ENCODE peak calls at places on chromosomes 13 and 19, in five cellular contexts. Z is GM23338, P is suprapubic skin, U is WERI-Rb-1, C is fibroblast of villous mesenchyme. L is an unnamed sample.
A peak's percentile ranks its signal among the peaks of the same experiment; 100 is the strongest.

GRCh38 chr19:40443930-40444180 is 280 bp downstream of the SERTAD3 start:
- DNase-seq in Z (peak; percentile 73), P (no peak), U (no peak), C (peak; percentile 49), L (no peak)

GRCh38 chr19:46955813-46956371 is 63.7 kb upstream of the NPAS1 start:
- DNase-seq in Z (no peak), P (no peak), U (no peak), C (no peak), L (no peak)

GRCh38 chr19:30722236-30722635 is 350.1 kb downstream of the ZNF536 start:
- DNase-seq in Z (no peak), P (no peak), U (no peak), C (no peak), L (no peak)

GRCh38 chr19:19349365-19349764 is 28.7 kb downstream of the MAU2 start:
- DNase-seq in Z (no peak), P (no peak), U (no peak), C (no peak), L (no peak)

GRCh38 chr13:91078093-91078679 is 269.3 kb upstream of the MIR17HG start:
- DNase-seq in Z (peak; percentile 45), P (no peak), U (no peak), C (no peak), L (peak; percentile 34)

GRCh38 chr13:69101841-69102240 is 1005.8 kb upstream of the ATXN8OS start:
- DNase-seq in Z (no peak), P (no peak), U (no peak), C (no peak), L (no peak)

GRCh38 chr19:17037184-17037583 is 10.6 kb upstream of the CPAMD8 start:
- DNase-seq in Z (no peak), P (no peak), U (no peak), C (no peak), L (no peak)

GRCh38 chr19:11560404-11560988 is 1.5 kb upstream of the ELOF1 start:
- DNase-seq in Z (peak; percentile 95), P (no peak), U (peak; percentile 79), C (peak; percentile 76), L (peak; percentile 81)

GRCh38 chr19:47471733-47472457 is at the start of gene SLC8A2:
- DNase-seq in Z (peak; percentile 95), P (no peak), U (peak; percentile 93), C (peak; percentile 81), L (peak; percentile 85)

GRCh38 chr19:12938536-12939291 is at the start of gene CALR:
- DNase-seq in Z (no peak), P (no peak), U (peak; percentile 53), C (peak; percentile 48), L (peak; percentile 33)

GRCh38 chr13:97267418-97268059 is 45.4 kb downstream of the MBNL2 start:
- DNase-seq in Z (peak; percentile 85), P (no peak), U (no peak), C (no peak), L (no peak)

GRCh38 chr13:97268772-97269171 is 46.6 kb downstream of the MBNL2 start:
- DNase-seq in Z (peak; percentile 43), P (no peak), U (no peak), C (no peak), L (peak; percentile 69)

GRCh38 chr13:97272526-97272925 is 50.4 kb downstream of the MBNL2 start:
- DNase-seq in Z (no peak), P (no peak), U (no peak), C (no peak), L (no peak)

GRCh38 chr13:97266734-97267417 is 44.7 kb downstream of the MBNL2 start:
- DNase-seq in Z (peak; percentile 36), P (no peak), U (no peak), C (no peak), L (no peak)

GRCh38 chr13:97269603-97270002 is 47.5 kb downstream of the MBNL2 start:
- DNase-seq in Z (no peak), P (no peak), U (no peak), C (no peak), L (no peak)
- H3K4me3 ChIP-seq in Z (no peak overlapping the region), P (no peak overlapping the region), U (no peak overlapping the region), C (no peak overlapping the region), L (no peak overlapping the region)

DNA sequence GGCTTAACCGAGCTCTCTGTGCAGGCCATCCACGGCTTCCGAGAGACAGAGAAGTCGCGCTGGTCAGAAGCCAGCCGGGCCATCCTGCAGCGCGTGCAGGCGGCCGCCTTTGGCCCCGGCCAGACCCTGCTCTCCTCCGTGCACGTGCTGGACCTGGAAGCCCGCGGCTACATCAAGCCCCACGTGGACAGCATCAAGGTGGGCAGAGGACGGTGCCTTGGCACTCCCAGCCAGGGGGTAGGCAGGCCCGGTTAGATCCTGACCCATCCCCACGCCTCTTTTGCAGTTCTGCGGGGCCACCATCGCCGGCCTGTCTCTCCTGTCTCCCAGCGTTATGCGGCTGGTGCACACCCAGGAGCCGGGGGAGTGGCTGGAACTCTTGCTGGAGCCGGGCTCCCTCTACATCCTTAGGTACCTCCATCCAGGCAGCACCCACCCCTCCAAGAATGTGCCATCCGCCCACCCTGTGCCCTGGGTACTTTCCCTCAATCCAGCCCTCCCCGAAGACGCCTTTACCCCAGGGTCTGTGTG is 1.5 kb downstream of the PSPN start:
- DNase-seq in Z (no peak), P (no peak), U (no peak), C (no peak), L (no peak)
- H3K4me3 ChIP-seq in Z (peak overlapping the region; percentile 49), P (no peak overlapping the region), U (no peak overlapping the region), C (no peak overlapping the region), L (no peak overlapping the region)

GRCh38 chr19:20661150-20661819 is at the start of gene ZNF626:
- DNase-seq in Z (peak; percentile 100), P (peak; percentile 98), U (peak; percentile 97), C (peak; percentile 97), L (peak; percentile 99)

GRCh38 chr19:20667281-20667680 is 5.9 kb upstream of the ZNF626 start:
- DNase-seq in Z (no peak), P (no peak), U (no peak), C (no peak), L (no peak)

GRCh38 chr19:20660473-20660872 is 898 bp downstream of the ZNF626 start:
- DNase-seq in Z (peak; percentile 33), P (no peak), U (no peak), C (no peak), L (no peak)

GRCh38 chr19:20662421-20663105 is 1.2 kb upstream of the ZNF626 start:
- DNase-seq in Z (no peak), P (no peak), U (no peak), C (no peak), L (no peak)

DNA sequence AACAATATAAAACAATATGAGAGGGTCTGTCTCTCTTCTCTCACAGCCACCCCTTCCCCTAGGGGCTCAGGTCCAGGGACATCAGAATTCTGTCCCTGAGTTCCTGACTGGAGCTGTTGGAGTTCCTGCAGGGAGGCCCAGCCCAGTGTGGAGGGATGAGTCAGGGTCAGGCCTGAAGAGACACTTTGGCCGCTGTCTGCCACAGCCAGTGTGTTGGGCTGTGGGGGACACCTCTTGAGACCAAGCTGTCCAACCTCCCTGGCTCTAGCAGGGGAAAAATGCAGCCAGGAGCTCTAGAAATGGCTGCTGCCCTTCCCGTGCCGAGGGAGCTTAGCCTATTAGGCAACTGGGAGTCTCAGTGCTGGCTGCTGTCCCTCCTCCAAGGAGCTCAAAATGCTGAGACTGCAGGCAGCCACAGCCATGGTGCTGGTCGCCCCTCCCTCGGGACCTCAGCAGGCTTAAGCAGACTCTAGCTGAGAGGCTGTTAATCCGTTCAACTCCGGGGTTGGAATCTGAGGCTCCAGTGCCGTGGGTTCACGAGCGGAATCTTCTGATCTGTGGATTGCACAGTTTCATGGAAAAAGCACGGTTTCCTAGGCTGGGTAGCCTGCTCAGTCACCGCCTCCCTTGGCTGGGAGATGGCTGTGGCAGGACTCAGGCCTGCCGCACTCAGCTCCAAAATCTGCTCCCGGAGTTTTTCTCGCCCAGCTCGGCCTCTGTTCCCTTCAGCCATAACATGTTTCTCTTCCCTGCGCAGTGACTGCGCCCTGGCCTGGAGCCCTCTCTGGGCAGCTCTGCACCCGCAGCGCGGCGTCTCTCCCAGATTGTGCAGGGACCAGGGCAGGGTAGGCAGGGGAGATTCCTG is 3.8 kb upstream of the ZNF626 start:
- DNase-seq in Z (peak; percentile 49), P (no peak), U (peak; percentile 96), C (peak; percentile 81), L (peak; percentile 34)
- H3K4me3 ChIP-seq in Z (no peak overlapping the region), P (no peak overlapping the region), U (peak overlapping the region; percentile 71), C (peak overlapping the region; percentile 30), L (no peak overlapping the region)

GRCh38 chr13:26968431-26969335 is 202.9 kb downstream of the USP12 start:
- DNase-seq in Z (no peak), P (no peak), U (peak; percentile 60), C (peak; percentile 83), L (peak; percentile 34)
- H3K4me3 ChIP-seq in Z (no peak overlapping the region), P (no peak overlapping the region), U (no peak overlapping the region), C (no peak overlapping the region), L (no peak overlapping the region)

DNA sequence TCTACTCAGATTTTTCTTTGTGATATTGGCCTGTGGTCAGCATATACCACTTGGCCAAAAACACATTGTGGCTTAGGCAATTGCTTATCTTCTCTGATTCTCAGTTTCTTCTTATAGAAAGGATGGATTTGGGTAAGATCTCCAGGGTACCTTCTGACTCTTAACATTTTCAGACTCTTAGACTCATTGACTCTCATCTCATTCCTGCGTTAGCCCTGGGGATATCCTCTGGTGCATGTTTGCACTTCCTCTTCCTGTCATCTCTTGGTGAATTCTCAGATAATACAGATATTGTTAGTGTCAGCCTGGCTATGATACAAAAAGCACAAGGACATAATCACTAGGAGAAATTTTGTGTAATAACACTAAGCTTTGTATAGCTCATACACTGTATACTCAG is 492.5 kb upstream of the GPC6 start:
- DNase-seq in Z (no peak), P (no peak), U (no peak), C (no peak), L (no peak)
- H3K4me3 ChIP-seq in Z (no peak overlapping the region), P (no peak overlapping the region), U (no peak overlapping the region), C (no peak overlapping the region), L (no peak overlapping the region)

GRCh38 chr19:38543807-38544568 is 73.8 kb downstream of the MAP4K1 start:
- DNase-seq in Z (peak; percentile 72), P (no peak), U (peak; percentile 24), C (peak; percentile 90), L (peak; percentile 90)
- H3K4me3 ChIP-seq in Z (no peak overlapping the region), P (no peak overlapping the region), U (no peak overlapping the region), C (peak overlapping the region; percentile 49), L (peak overlapping the region; percentile 2)

GRCh38 chr19:49809155-49809986 is 3.7 kb downstream of the FUZ start:
- DNase-seq in Z (peak; percentile 66), P (peak; percentile 86), U (peak; percentile 34), C (no peak), L (no peak)

GRCh38 chr19:49807174-49807830 is 5.8 kb downstream of the FUZ start:
- DNase-seq in Z (no peak), P (no peak), U (no peak), C (no peak), L (no peak)

GRCh38 chr19:49807888-49808675 is 5.0 kb downstream of the FUZ start:
- DNase-seq in Z (peak; percentile 61), P (no peak), U (no peak), C (no peak), L (no peak)

GRCh38 chr19:49809987-49810389 is 3.1 kb downstream of the FUZ start:
- DNase-seq in Z (no peak), P (no peak), U (no peak), C (no peak), L (no peak)

DNA sequence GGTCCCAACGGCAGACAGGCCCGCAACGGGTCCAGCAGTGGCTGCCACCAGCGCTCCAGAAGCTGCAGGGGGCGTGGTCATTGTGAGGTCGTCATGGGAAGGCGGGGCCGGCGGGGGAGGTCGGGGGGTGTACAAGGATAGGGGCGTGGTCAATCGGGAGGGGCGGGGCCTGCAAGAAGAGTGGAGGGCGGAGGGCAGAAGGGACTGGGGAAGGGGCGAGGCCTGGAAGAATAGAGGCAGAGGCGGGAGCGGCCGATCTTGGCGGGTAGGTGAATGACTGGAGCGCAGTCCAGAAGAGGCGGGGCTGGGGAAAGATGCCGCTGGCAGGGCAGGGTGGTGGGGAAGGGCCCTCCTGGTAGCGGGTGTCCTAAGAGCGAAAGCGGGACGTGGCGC is 4.3 kb downstream of the FUZ start:
- DNase-seq in Z (peak; percentile 99), P (peak; percentile 99), U (peak; percentile 91), C (peak; percentile 90), L (peak; percentile 79)
- H3K4me3 ChIP-seq in Z (peak overlapping the region; percentile 63), P (peak overlapping the region; percentile 79), U (peak overlapping the region; percentile 35), C (peak overlapping the region; percentile 76), L (peak overlapping the region; percentile 66)